ENCODE peak calls at places on chromosome 18, in nine cellular contexts. Z is HCT116, W is lower leg skin, P is gastrocnemius medialis, U is heart left ventricle, K is right lobe of liver, O is tibial nerve, A is GM12891, Q is ovary. R is an unnamed sample.

GRCh38 chr18:44887227-44887631 is 206.5 kb downstream of the SETBP1 start:
- DNase-seq in Z (no peak), W (no peak), P (no peak), U (no peak), K (no peak), O (no peak), A (peak), Q (no peak), R (no peak)

GRCh38 chr18:48828713-48829442 is 121.9 kb downstream of the SMAD7 start:
- DNase-seq in Z (no peak), W (peak), P (peak), U (peak), K (peak), O (no peak), A (no peak), Q (peak), R (peak)

GRCh38 chr18:61887838-61888237 is 5.0 kb downstream of the RNF152 start:
- DNase-seq in Z (no peak), W (no peak), P (no peak), U (no peak), K (no peak), O (no peak), A (no peak), Q (no peak), R (no peak)

GRCh38 chr18:58505181-58505580 is 123.7 kb downstream of the ALPK2 start:
- DNase-seq in Z (no peak), W (peak), P (no peak), U (no peak), K (no peak), O (no peak), A (no peak), Q (no peak), R (no peak)

GRCh38 chr18:58970943-58971799 is 106.5 kb downstream of the ZNF532 start:
- DNase-seq in Z (no peak), W (no peak), P (no peak), U (no peak), K (no peak), O (no peak), A (no peak), Q (no peak), R (no peak)

GRCh38 chr18:46039967-46040746 is 31.9 kb downstream of the PSTPIP2 start:
- DNase-seq in Z (no peak), W (peak), P (no peak), U (no peak), K (no peak), O (no peak), A (no peak), Q (no peak), R (peak)

GRCh38 chr18:62588217-62588616 is 65.4 kb downstream of the ZCCHC2 start:
- DNase-seq in Z (no peak), W (peak), P (no peak), U (no peak), K (no peak), O (no peak), A (no peak), Q (no peak), R (no peak)

GRCh38 chr18:27109403-27109802 is 75.7 kb downstream of the CHST9 start:
- DNase-seq in Z (no peak), W (no peak), P (no peak), U (no peak), K (no peak), O (no peak), A (no peak), Q (no peak), R (no peak)

GRCh38 chr18:61901334-61901986 is 8.7 kb upstream of the RNF152 start:
- DNase-seq in Z (peak), W (no peak), P (no peak), U (peak), K (peak), O (no peak), A (peak), Q (no peak), R (peak)

GRCh38 chr18:77517901-77518300 is 268.3 kb downstream of the GALR1 start:
- DNase-seq in Z (no peak), W (no peak), P (no peak), U (no peak), K (no peak), O (no peak), A (no peak), Q (no peak), R (no peak)

GRCh38 chr18:13914756-13915155 is 580 bp downstream of the MC2R start:
- DNase-seq in Z (no peak), W (peak), P (no peak), U (no peak), K (no peak), O (no peak), A (no peak), Q (no peak), R (no peak)

GRCh38 chr18:13453714-13454113 is 235.2 kb downstream of the LDLRAD4 start:
- DNase-seq in Z (no peak), W (peak), P (no peak), U (peak), K (peak), O (no peak), A (no peak), Q (no peak), R (no peak)

GRCh38 chr18:66587430-66587829 is 16.5 kb downstream of the CDH19 start:
- DNase-seq in Z (no peak), W (no peak), P (no peak), U (no peak), K (no peak), O (no peak), A (no peak), Q (no peak), R (no peak)

GRCh38 chr18:63336366-63337099 is 17.0 kb upstream of the BCL2 start:
- DNase-seq in Z (peak), W (no peak), P (no peak), U (no peak), K (no peak), O (no peak), A (no peak), Q (no peak), R (no peak)

GRCh38 chr18:29191263-29191662 is 1014.3 kb upstream of the CDH2 start:
- DNase-seq in Z (no peak), W (no peak), P (no peak), U (no peak), K (no peak), O (no peak), A (no peak), Q (no peak), R (no peak)

GRCh38 chr18:7980136-7980535 is 413.0 kb downstream of the PTPRM start:
- DNase-seq in Z (peak), W (no peak), P (no peak), U (no peak), K (no peak), O (no peak), A (no peak), Q (no peak), R (no peak)

GRCh38 chr18:67583621-67584020 is 67.1 kb upstream of the DSEL start:
- DNase-seq in Z (no peak), W (no peak), P (no peak), U (no peak), K (no peak), O (no peak), A (no peak), Q (no peak), R (no peak)

GRCh38 chr18:48975817-48976649 is 25.3 kb upstream of the SMAD7 start:
- DNase-seq in Z (no peak), W (no peak), P (peak), U (peak), K (peak), O (no peak), A (peak), Q (peak), R (no peak)

GRCh38 chr18:22737054-22737453 is 196.1 kb upstream of the RBBP8 start:
- DNase-seq in Z (no peak), W (no peak), P (no peak), U (no peak), K (no peak), O (no peak), A (no peak), Q (no peak), R (no peak)

GRCh38 chr18:25349131-25349925 is 2.6 kb downstream of the ZNF521 start:
- DNase-seq in Z (no peak), W (peak), P (no peak), U (peak), K (no peak), O (no peak), A (peak), Q (peak), R (peak)

GRCh38 chr18:44651453-44651852 is 29.2 kb upstream of the SETBP1 start:
- DNase-seq in Z (no peak), W (no peak), P (no peak), U (no peak), K (no peak), O (no peak), A (no peak), Q (no peak), R (no peak)

GRCh38 chr18:54906636-54907180 is 52.6 kb downstream of the CCDC68 start:
- DNase-seq in Z (no peak), W (no peak), P (no peak), U (no peak), K (no peak), O (no peak), A (no peak), Q (no peak), R (no peak)

GRCh38 chr18:76459687-76460350 is 35.2 kb downstream of the ZNF516 start:
- DNase-seq in Z (peak), W (peak), P (peak), U (peak), K (no peak), O (no peak), A (no peak), Q (peak), R (no peak)

GRCh38 chr18:1361931-1362330 is 457.3 kb downstream of the ADCYAP1 start:
- DNase-seq in Z (no peak), W (no peak), P (no peak), U (no peak), K (no peak), O (no peak), A (no peak), Q (no peak), R (no peak)

GRCh38 chr18:64720781-64721464 is 572.0 kb upstream of the LINC00305 start:
- DNase-seq in Z (no peak), W (no peak), P (no peak), U (no peak), K (peak), O (no peak), A (no peak), Q (no peak), R (no peak)
- TF ChIP-seq POLR2A in Z (no peak), W (no peak), P (no peak), U (no peak), K (no peak), O (no peak), A (no peak), Q (no peak), R (no peak)

DNA sequence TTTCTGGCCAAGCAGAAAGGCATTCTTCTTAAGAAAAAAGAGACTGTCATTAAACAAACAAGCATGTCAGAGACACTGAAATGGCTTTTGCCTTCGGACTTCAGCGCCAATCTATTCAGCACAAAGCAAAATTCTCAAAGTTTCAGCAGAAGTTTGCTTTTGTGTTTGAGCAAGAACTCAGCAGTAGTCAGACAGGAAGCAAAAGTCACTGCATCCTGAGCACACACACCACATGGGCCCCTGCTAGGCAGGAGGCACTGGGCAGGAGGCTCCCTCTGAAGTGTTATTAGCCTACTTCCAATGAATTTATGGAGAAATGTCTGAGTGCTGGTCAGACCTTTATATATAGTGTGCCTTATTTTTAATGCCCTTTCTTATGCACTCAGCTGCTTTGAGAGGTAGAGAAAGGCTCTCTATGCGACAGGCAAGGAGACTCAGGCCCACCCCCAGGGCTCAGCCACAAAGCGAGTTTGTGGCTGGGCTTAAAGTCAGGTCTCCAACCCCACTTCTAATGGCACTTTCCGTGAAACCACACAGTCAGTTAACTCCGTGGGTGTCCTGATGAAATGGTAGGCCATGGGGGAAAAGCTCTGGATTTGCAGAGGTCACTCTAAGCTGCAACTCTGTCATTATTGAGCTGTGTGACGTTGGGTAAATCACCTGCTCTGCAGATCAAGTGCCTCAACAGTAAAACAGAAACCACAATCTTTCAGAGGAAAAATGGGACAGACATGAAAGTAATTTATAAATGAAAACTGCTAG is 161.0 kb upstream of the TMEM200C start:
- DNase-seq in Z (no peak), W (no peak), P (no peak), U (no peak), K (no peak), O (no peak), A (no peak), Q (no peak), R (no peak)
- TF ChIP-seq POLR2A in Z (no peak), W (no peak), P (no peak), U (no peak), K (no peak), O (no peak), A (no peak), Q (no peak), R (no peak)

GRCh38 chr18:3794537-3795348 is 344.8 kb downstream of the TGIF1 start:
- DNase-seq in Z (no peak), W (no peak), P (no peak), U (peak), K (no peak), O (no peak), A (no peak), Q (no peak), R (peak)
- TF ChIP-seq POLR2A in Z (no peak), W (no peak), P (no peak), U (no peak), K (no peak), O (no peak), A (no peak), Q (no peak), R (no peak)

GRCh38 chr18:31101148-31102019 is 837 bp downstream of the DSC2 start:
- DNase-seq in Z (no peak), W (peak), P (peak), U (peak), K (peak), O (peak), A (no peak), Q (peak), R (peak)

GRCh38 chr18:31102941-31103340 is 720 bp upstream of the DSC2 start:
- DNase-seq in Z (no peak), W (no peak), P (no peak), U (no peak), K (no peak), O (no peak), A (no peak), Q (no peak), R (no peak)

GRCh38 chr18:31103423-31103822 is 1.2 kb upstream of the DSC2 start:
- DNase-seq in Z (no peak), W (no peak), P (no peak), U (no peak), K (no peak), O (no peak), A (no peak), Q (no peak), R (no peak)

GRCh38 chr18:31100598-31101147 is 1.5 kb downstream of the DSC2 start:
- DNase-seq in Z (no peak), W (no peak), P (no peak), U (peak), K (no peak), O (no peak), A (no peak), Q (no peak), R (no peak)

GRCh38 chr18:31102020-31102684 is at the start of gene DSC2:
- DNase-seq in Z (no peak), W (peak), P (no peak), U (peak), K (peak), O (no peak), A (peak), Q (peak), R (no peak)
- TF ChIP-seq POLR2A in Z (no peak), W (no peak), P (no peak), U (no peak), K (peak), O (no peak), A (no peak), Q (no peak), R (no peak)

DNA sequence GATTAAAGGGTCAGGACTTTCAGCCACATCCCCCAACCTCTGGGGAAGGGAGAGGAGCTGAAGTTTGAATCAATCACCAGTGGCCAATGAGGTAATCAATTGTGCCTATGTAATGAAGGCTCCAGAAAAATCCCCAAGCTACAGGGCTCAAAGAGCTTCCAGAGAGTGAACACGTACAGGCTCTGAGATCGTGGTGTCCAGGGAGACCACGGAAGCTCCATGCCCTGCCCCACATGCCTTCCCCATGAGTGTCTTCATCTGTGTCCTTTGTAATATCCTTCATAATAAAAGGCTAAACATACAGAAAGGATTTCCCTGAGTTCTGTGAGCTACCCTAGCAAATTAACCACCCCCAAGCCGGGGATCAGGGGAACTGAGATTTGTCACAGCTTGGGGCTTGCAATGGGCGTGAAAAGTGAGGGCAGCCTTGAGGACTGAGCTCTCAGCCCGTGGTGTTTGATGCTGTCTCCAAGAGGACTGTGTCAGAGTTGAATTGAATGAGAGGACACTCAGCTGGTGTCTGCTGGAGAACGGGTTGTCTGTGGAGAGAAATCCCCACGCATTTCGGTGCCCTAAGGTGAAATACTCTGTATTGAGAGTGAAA is 25.5 kb upstream of the TUBB6 start:
- DNase-seq in Z (no peak), W (no peak), P (no peak), U (no peak), K (no peak), O (no peak), A (no peak), Q (no peak), R (no peak)
- TF ChIP-seq POLR2A in Z (no peak), W (no peak), P (no peak), U (no peak), K (no peak), O (no peak), A (no peak), Q (no peak), R (no peak)

GRCh38 chr18:75269140-75269676 is 58.6 kb downstream of the TSHZ1 start:
- DNase-seq in Z (no peak), W (no peak), P (no peak), U (no peak), K (no peak), O (no peak), A (no peak), Q (no peak), R (no peak)
- TF ChIP-seq POLR2A in Z (no peak), W (no peak), P (no peak), U (no peak), K (no peak), O (no peak), A (no peak), Q (no peak), R (no peak)

GRCh38 chr18:79625924-79626561 is 53.6 kb upstream of the CTDP1 start:
- DNase-seq in Z (no peak), W (peak), P (no peak), U (no peak), K (peak), O (no peak), A (no peak), Q (no peak), R (no peak)

GRCh38 chr18:79624356-79624961 is 55.1 kb upstream of the CTDP1 start:
- DNase-seq in Z (no peak), W (peak), P (no peak), U (no peak), K (peak), O (no peak), A (no peak), Q (no peak), R (no peak)

GRCh38 chr18:79626905-79627749 is 52.5 kb upstream of the CTDP1 start:
- DNase-seq in Z (no peak), W (peak), P (no peak), U (no peak), K (peak), O (no peak), A (no peak), Q (no peak), R (no peak)

GRCh38 chr18:79627750-79628294 is 51.8 kb upstream of the CTDP1 start:
- DNase-seq in Z (no peak), W (peak), P (peak), U (no peak), K (no peak), O (no peak), A (no peak), Q (no peak), R (no peak)

GRCh38 chr18:79625195-79625923 is 54.2 kb upstream of the CTDP1 start:
- DNase-seq in Z (no peak), W (peak), P (no peak), U (no peak), K (peak), O (no peak), A (no peak), Q (no peak), R (no peak)
- TF ChIP-seq POLR2A in Z (no peak), W (no peak), P (no peak), U (no peak), K (no peak), O (no peak), A (peak), Q (no peak), R (no peak)